ENCODE peak calls at places on chromosome 14, in seven cellular contexts. E is transverse colon, N is heart left ventricle, O is tibial artery, J is fibroblast of lung, R is spleen, Y is upper lobe of right lung. S is an unnamed sample. For H3K4me1, the result is how much of the 10 kb centered on the place peaks cover.

GRCh38 chr14:65159281-65160062 is 57.2 kb upstream of the MAX start:
- DNase-seq in E (no peak), N (no peak), O (no peak), J (no peak), R (no peak), Y (no peak), S (no peak)

GRCh38 chr14:102215522-102216250 is 76.0 kb downstream of the WDR20 start:
- DNase-seq in E (no peak), N (peak), O (no peak), J (peak), R (no peak), Y (no peak), S (peak)

GRCh38 chr14:70188292-70188607 is 501 bp downstream of the SLC8A3 start:
- DNase-seq in E (no peak), N (no peak), O (no peak), J (peak), R (no peak), Y (no peak), S (no peak)

GRCh38 chr14:54105898-54106297 is 149.3 kb upstream of the BMP4 start:
- DNase-seq in E (no peak), N (no peak), O (no peak), J (no peak), R (no peak), Y (no peak), S (peak)

GRCh38 chr14:53932966-53933365 is 23.7 kb downstream of the BMP4 start:
- DNase-seq in E (no peak), N (no peak), O (no peak), J (no peak), R (no peak), Y (no peak), S (no peak)

GRCh38 chr14:91911474-91912032 is 35.9 kb downstream of the FBLN5 start:
- DNase-seq in E (peak), N (no peak), O (no peak), J (peak), R (no peak), Y (no peak), S (peak)

GRCh38 chr14:29274890-29275651 is 508.5 kb downstream of the FOXG1 start:
- DNase-seq in E (no peak), N (no peak), O (no peak), J (no peak), R (no peak), Y (no peak), S (no peak)

GRCh38 chr14:75906680-75907280 is 75.0 kb downstream of the TGFB3 start:
- DNase-seq in E (peak), N (peak), O (peak), J (peak), R (no peak), Y (no peak), S (peak)

GRCh38 chr14:105911006-105911847 is 384.8 kb downstream of the TMEM121 start:
- DNase-seq in E (no peak), N (no peak), O (no peak), J (no peak), R (peak), Y (no peak), S (no peak)

GRCh38 chr14:21924479-21924878 is 250.9 kb upstream of the OR4E1 start:
- DNase-seq in E (peak), N (no peak), O (no peak), J (no peak), R (peak), Y (no peak), S (no peak)

GRCh38 chr14:33564774-33565630 is 385.9 kb downstream of the EGLN3 start:
- DNase-seq in E (no peak), N (no peak), O (no peak), J (peak), R (no peak), Y (no peak), S (no peak)

GRCh38 chr14:95515080-95515489 is 1.4 kb downstream of the SYNE3 start:
- DNase-seq in E (no peak), N (peak), O (peak), J (no peak), R (peak), Y (no peak), S (peak)

GRCh38 chr14:50038398-50039119 is 77.8 kb downstream of the VCPKMT start:
- DNase-seq in E (no peak), N (no peak), O (peak), J (peak), R (no peak), Y (no peak), S (no peak)

GRCh38 chr14:61080591-61081010 is 99.6 kb downstream of the SLC38A6 start:
- DNase-seq in E (no peak), N (no peak), O (no peak), J (peak), R (no peak), Y (no peak), S (no peak)

GRCh38 chr14:52333108-52333507 is 19.0 kb downstream of the PTGER2 start:
- DNase-seq in E (no peak), N (no peak), O (no peak), J (peak), R (no peak), Y (no peak), S (no peak)

GRCh38 chr14:67636361-67636919 is 16.7 kb downstream of the ARG2 start:
- DNase-seq in E (no peak), N (no peak), O (no peak), J (no peak), R (no peak), Y (no peak), S (peak)

GRCh38 chr14:97491697-97492096 is 694.5 kb downstream of the VRK1 start:
- DNase-seq in E (no peak), N (no peak), O (no peak), J (no peak), R (no peak), Y (no peak), S (no peak)

GRCh38 chr14:31484754-31485153 is 3.1 kb downstream of the GPR33 start:
- DNase-seq in E (no peak), N (no peak), O (no peak), J (no peak), R (no peak), Y (no peak), S (no peak)

DNA sequence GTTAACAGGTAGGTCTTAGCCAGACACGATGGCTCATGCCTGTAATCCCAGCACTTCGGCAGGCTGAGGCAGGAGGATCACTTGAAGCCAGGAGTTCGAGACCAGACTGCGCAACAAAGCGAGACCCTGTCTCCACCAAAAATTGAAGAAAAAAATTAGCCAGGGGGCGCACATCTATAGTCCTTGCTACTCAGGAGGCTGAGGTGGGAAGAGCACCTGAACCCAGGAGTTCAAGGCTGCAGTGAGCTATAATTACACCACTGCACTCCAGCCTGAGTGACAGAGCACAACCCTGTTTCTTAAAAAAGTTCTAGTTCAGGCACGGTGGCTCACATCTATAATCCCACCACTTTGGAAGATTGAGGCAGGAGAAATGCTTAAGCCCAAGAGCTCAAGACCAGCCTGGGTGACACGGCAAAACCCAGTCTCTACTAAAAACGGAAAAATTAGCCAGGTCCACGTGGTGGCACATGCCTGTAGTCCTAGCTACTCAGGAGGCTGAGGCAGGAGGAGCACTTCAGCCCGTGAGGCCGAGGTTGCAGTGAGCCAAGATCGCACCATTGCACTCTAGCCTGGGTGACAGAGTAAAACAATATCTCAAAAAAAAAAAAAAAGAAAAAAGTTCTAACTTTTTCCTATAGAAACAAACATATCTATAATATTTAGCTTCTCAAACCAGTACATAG is 9.1 kb downstream of the BAZ1A start:
- DNase-seq in E (no peak), N (no peak), O (no peak), J (no peak), R (no peak), Y (no peak), S (no peak)
- TF ChIP-seq CTCF in E (no peak), N (no peak), O (no peak), J (no peak), R (no peak), Y (no peak), S (no peak)

GRCh38 chr14:56208520-56208919 is 90.3 kb downstream of the PELI2 start:
- DNase-seq in E (no peak), N (no peak), O (no peak), J (no peak), R (no peak), Y (no peak), S (no peak)

GRCh38 chr14:56206576-56206975 is 88.4 kb downstream of the PELI2 start:
- DNase-seq in E (no peak), N (no peak), O (no peak), J (no peak), R (no peak), Y (no peak), S (no peak)

GRCh38 chr14:56205906-56206305 is 87.7 kb downstream of the PELI2 start:
- DNase-seq in E (no peak), N (no peak), O (no peak), J (no peak), R (no peak), Y (no peak), S (peak)

GRCh38 chr14:56210570-56210969 is 92.4 kb downstream of the PELI2 start:
- DNase-seq in E (no peak), N (no peak), O (no peak), J (peak), R (no peak), Y (no peak), S (no peak)

GRCh38 chr14:56207626-56208297 is 89.6 kb downstream of the PELI2 start:
- DNase-seq in E (peak), N (no peak), O (no peak), J (peak), R (no peak), Y (no peak), S (peak)
- H3K4me3 ChIP-seq in E (no peak), N (no peak), O (no peak), J (no peak), R (no peak), Y (no peak), S (no peak)

GRCh38 chr14:93034671-93034994 is 81.1 kb downstream of the ITPK1 start:
- DNase-seq in E (no peak), N (no peak), O (no peak), J (no peak), R (no peak), Y (no peak), S (no peak)
- H3K4me1 ChIP-seq in E (under half), N (under half), O (under half), J (under half), R (half or more), Y (half or more), S (half or more)

GRCh38 chr14:79161576-79161975 is 991.4 kb downstream of the NRXN3 start:
- DNase-seq in E (no peak), N (no peak), O (no peak), J (peak), R (no peak), Y (no peak), S (no peak)
- TF ChIP-seq CTCF in E (no peak), N (no peak), O (no peak), J (no peak), R (no peak), Y (no peak), S (no peak)